ENCODE peak calls at places on chromosomes 16 and 17, in five cellular contexts. F is GM23338, R is OCI-LY7, Y is sigmoid colon, S is heart left ventricle. G is an unnamed sample.

GRCh38 chr16:20611975-20612471 is 35.9 kb upstream of the ACSM2B start:
- DNase-seq in F (no peak), R (no peak), Y (peak; percentile 84), S (no peak), G (peak; percentile 84)

GRCh38 chr17:5437721-5438317 is 1.1 kb downstream of the C1QBP start:
- DNase-seq in F (no peak), R (no peak), Y (no peak), S (no peak), G (no peak)

GRCh38 chr16:85753559-85753958 is 2.7 kb upstream of the C16orf74 start:
- DNase-seq in F (no peak), R (no peak), Y (no peak), S (no peak), G (no peak)

GRCh38 chr17:21678451-21679081 is 13.8 kb upstream of the KCNJ18 start:
- DNase-seq in F (no peak), R (no peak), Y (peak; percentile 50), S (no peak), G (no peak)

GRCh38 chr16:54928421-54929089 is 2.1 kb upstream of the IRX5 start:
- DNase-seq in F (peak; percentile 15), R (peak; percentile 85), Y (no peak), S (peak; percentile 82), G (peak; percentile 80)

GRCh38 chr16:87470332-87470731 is 22.5 kb downstream of the ZCCHC14 start:
- DNase-seq in F (no peak), R (no peak), Y (no peak), S (no peak), G (no peak)

GRCh38 chr16:71473891-71474290 is 11.8 kb upstream of the ZNF23 start:
- DNase-seq in F (no peak), R (no peak), Y (no peak), S (no peak), G (no peak)

GRCh38 chr16:12067714-12068401 is 91.3 kb downstream of the SNX29 start:
- DNase-seq in F (peak; percentile 84), R (peak; percentile 82), Y (no peak), S (peak; percentile 43), G (no peak)

GRCh38 chr17:82241926-82242697 is 13.3 kb downstream of the SLC16A3 start:
- DNase-seq in F (no peak), R (no peak), Y (peak; percentile 84), S (peak; percentile 61), G (no peak)

GRCh38 chr16:1572664-1573063 is 39.2 kb downstream of the TMEM204 start:
- DNase-seq in F (no peak), R (no peak), Y (no peak), S (no peak), G (no peak)

GRCh38 chr17:76710863-76711611 is at the start of gene MXRA7:
- DNase-seq in F (peak; percentile 80), R (peak; percentile 60), Y (peak; percentile 93), S (peak; percentile 85), G (peak; percentile 83)

GRCh38 chr16:61862756-61863155 is 173.5 kb downstream of the CDH8 start:
- DNase-seq in F (no peak), R (no peak), Y (no peak), S (no peak), G (no peak)
- H3K36me3 ChIP-seq in F (no peaks in the 10 kb centered on the region), R (no peaks in the 10 kb centered on the region), Y (no peaks in the 10 kb centered on the region), S (no peaks in the 10 kb centered on the region), G (no peaks in the 10 kb centered on the region)

GRCh38 chr17:8117980-8118768 is at the start of gene ALOXE3:
- DNase-seq in F (peak; percentile 59), R (no peak), Y (peak; percentile 84), S (peak; percentile 13), G (no peak)

GRCh38 chr17:8121531-8122390 is 2.1 kb downstream of the HES7 start:
- DNase-seq in F (peak; percentile 91), R (peak; percentile 86), Y (peak; percentile 78), S (peak; percentile 56), G (peak; percentile 60)

GRCh38 chr17:8120520-8121443 is 2.5 kb upstream of the ALOXE3 start:
- DNase-seq in F (peak; percentile 90), R (peak; percentile 81), Y (peak; percentile 78), S (peak; percentile 41), G (peak; percentile 56)

GRCh38 chr17:8118769-8119574 is 658 bp upstream of the ALOXE3 start:
- DNase-seq in F (peak; percentile 91), R (peak; percentile 89), Y (peak; percentile 96), S (peak; percentile 84), G (peak; percentile 96)

GRCh38 chr17:8119575-8120519 is 1.5 kb upstream of the ALOXE3 start:
- DNase-seq in F (peak; percentile 90), R (peak; percentile 92), Y (peak; percentile 87), S (peak; percentile 71), G (peak; percentile 91)
- H3K4me1 ChIP-seq in F (peaks cover 21% of the 10 kb centered on the region), R (peaks cover 49% of the 10 kb centered on the region), Y (peaks cover 62% of the 10 kb centered on the region), S (peaks cover 48% of the 10 kb centered on the region), G (peaks cover 2% of the 10 kb centered on the region)

GRCh38 chr17:80145076-80146075 is 1.6 kb downstream of the EIF4A3 start:
- DNase-seq in F (no peak), R (peak; percentile 62), Y (peak; percentile 49), S (no peak), G (no peak)
- H3K36me3 ChIP-seq in F (peaks cover 47% of the 10 kb centered on the region), R (peaks cover 63% of the 10 kb centered on the region), Y (no peaks in the 10 kb centered on the region), S (peaks cover 11% of the 10 kb centered on the region), G (peaks cover 8% of the 10 kb centered on the region)

GRCh38 chr17:7239091-7240027 is at the start of gene PHF23:
- DNase-seq in F (peak; percentile 100), R (peak; percentile 99), Y (peak; percentile 100), S (peak; percentile 99), G (peak; percentile 99)
- H3K4me1 ChIP-seq in F (peaks cover 19% of the 10 kb centered on the region), R (peaks cover 60% of the 10 kb centered on the region), Y (peaks cover 55% of the 10 kb centered on the region), S (peaks cover 35% of the 10 kb centered on the region), G (no peaks in the 10 kb centered on the region)

GRCh38 chr16:10694830-10695229 is at the start of gene TEKT5:
- DNase-seq in F (no peak), R (no peak), Y (no peak), S (no peak), G (peak; percentile 21)

GRCh38 chr16:10694306-10694705 is 424 bp downstream of the TEKT5 start:
- DNase-seq in F (no peak), R (no peak), Y (no peak), S (no peak), G (peak; percentile 69)

GRCh38 chr16:10693889-10694288 is 841 bp downstream of the TEKT5 start:
- DNase-seq in F (no peak), R (no peak), Y (no peak), S (no peak), G (no peak)

GRCh38 chr16:10688726-10689125 is 6.0 kb downstream of the TEKT5 start:
- DNase-seq in F (no peak), R (no peak), Y (no peak), S (no peak), G (peak; percentile 63)

DNA sequence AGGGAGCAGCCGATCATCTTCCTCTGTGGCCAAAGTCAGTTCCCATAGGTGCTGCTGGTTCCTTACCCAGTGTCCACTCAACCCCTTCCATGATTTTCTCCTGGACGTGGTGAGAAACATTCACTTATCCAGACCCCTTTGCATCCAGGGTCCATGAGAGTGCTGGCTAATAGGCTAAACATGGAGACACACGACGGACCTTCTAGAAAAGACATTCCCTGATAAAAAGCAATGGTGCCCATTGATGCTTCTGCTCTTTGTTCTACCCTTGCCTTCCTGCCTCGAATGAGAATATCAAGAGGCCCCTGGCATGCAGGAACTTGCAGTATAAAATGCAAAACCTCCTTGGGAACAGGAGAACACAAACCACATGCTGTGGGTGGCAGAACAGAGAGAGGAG is 2.3 kb downstream of the TEKT5 start:
- DNase-seq in F (no peak), R (no peak), Y (no peak), S (no peak), G (peak; percentile 15)
- H3K36me3 ChIP-seq in F (no peaks in the 10 kb centered on the region), R (no peaks in the 10 kb centered on the region), Y (no peaks in the 10 kb centered on the region), S (no peaks in the 10 kb centered on the region), G (no peaks in the 10 kb centered on the region)

GRCh38 chr17:63438092-63439051 is 7.7 kb downstream of the CYB561 start:
- DNase-seq in F (no peak), R (no peak), Y (no peak), S (no peak), G (no peak)

GRCh38 chr17:63435681-63436522 is 10.2 kb downstream of the CYB561 start:
- DNase-seq in F (peak; percentile 84), R (peak; percentile 75), Y (no peak), S (no peak), G (peak; percentile 71)

GRCh38 chr17:63437287-63438091 is 8.6 kb downstream of the CYB561 start:
- DNase-seq in F (no peak), R (no peak), Y (no peak), S (no peak), G (peak; percentile 52)

GRCh38 chr17:63434951-63435571 is 11.0 kb downstream of the CYB561 start:
- DNase-seq in F (no peak), R (no peak), Y (peak; percentile 81), S (peak; percentile 78), G (peak; percentile 88)

GRCh38 chr17:63436523-63437110 is 9.5 kb downstream of the CYB561 start:
- DNase-seq in F (peak; percentile 63), R (no peak), Y (no peak), S (no peak), G (peak; percentile 73)
- H3K4me1 ChIP-seq in F (peaks cover 6% of the 10 kb centered on the region), R (peaks cover 20% of the 10 kb centered on the region), Y (peaks cover 45% of the 10 kb centered on the region), S (peaks cover 63% of the 10 kb centered on the region), G (no peaks in the 10 kb centered on the region)

GRCh38 chr17:28347261-28347891 is 10.0 kb downstream of the POLDIP2 start:
- DNase-seq in F (no peak), R (no peak), Y (no peak), S (no peak), G (no peak)
- H3K36me3 ChIP-seq in F (peaks cover 20% of the 10 kb centered on the region), R (peaks cover 93% of the 10 kb centered on the region), Y (peaks cover 42% of the 10 kb centered on the region), S (peaks cover 32% of the 10 kb centered on the region), G (peaks cover 10% of the 10 kb centered on the region)